ENCODE peak calls at places on chromosomes 11 and 22, in seven cellular contexts. One of them, this sample, is unnamed.
A peak's percentile ranks its signal among the peaks of the same experiment; 100 is the strongest.

GRCh38 chr11:75147191-75147874 is 3.6 kb upstream of the SLCO2B1 start:
- DNase-seq in CD8-positive, alpha-beta T cell: no peak
- DNase-seq in lower leg skin: peak; percentile 78
- DNase-seq in BE2C: peak; percentile 77
- DNase-seq in GM06990: no peak
- DNase-seq in heart left ventricle: no peak
- DNase-seq in esophagus squamous epithelium: no peak
- DNase-seq in this sample: no peak

GRCh38 chr11:32312865-32313403 is 122.4 kb downstream of the WT1 start:
- DNase-seq in CD8-positive, alpha-beta T cell: no peak
- DNase-seq in lower leg skin: no peak
- DNase-seq in BE2C: peak; percentile 46
- DNase-seq in GM06990: no peak
- DNase-seq in heart left ventricle: no peak
- DNase-seq in esophagus squamous epithelium: no peak
- DNase-seq in this sample: no peak

GRCh38 chr11:8533332-8533731 is 60.7 kb downstream of the STK33 start:
- DNase-seq in CD8-positive, alpha-beta T cell: no peak
- DNase-seq in lower leg skin: no peak
- DNase-seq in BE2C: no peak
- DNase-seq in GM06990: peak; percentile 48
- DNase-seq in heart left ventricle: no peak
- DNase-seq in esophagus squamous epithelium: no peak
- DNase-seq in this sample: no peak

GRCh38 chr11:93498099-93499040 is 44.8 kb downstream of the SMCO4 start:
- DNase-seq in CD8-positive, alpha-beta T cell: no peak
- DNase-seq in lower leg skin: no peak
- DNase-seq in BE2C: no peak
- DNase-seq in GM06990: no peak
- DNase-seq in heart left ventricle: no peak
- DNase-seq in esophagus squamous epithelium: no peak
- DNase-seq in this sample: peak; percentile 86

GRCh38 chr11:85647078-85647477 is 689 bp upstream of the TMEM126A start:
- DNase-seq in CD8-positive, alpha-beta T cell: no peak
- DNase-seq in lower leg skin: no peak
- DNase-seq in BE2C: no peak
- DNase-seq in GM06990: no peak
- DNase-seq in heart left ventricle: no peak
- DNase-seq in esophagus squamous epithelium: no peak
- DNase-seq in this sample: no peak

GRCh38 chr22:42994917-42995562 is 19.9 kb downstream of the PACSIN2 start:
- DNase-seq in CD8-positive, alpha-beta T cell: no peak
- DNase-seq in lower leg skin: no peak
- DNase-seq in BE2C: no peak
- DNase-seq in GM06990: peak; percentile 34
- DNase-seq in heart left ventricle: peak; percentile 40
- DNase-seq in esophagus squamous epithelium: no peak
- DNase-seq in this sample: no peak

GRCh38 chr22:30947821-30948454 is 20.6 kb downstream of the MORC2 start:
- DNase-seq in CD8-positive, alpha-beta T cell: no peak
- DNase-seq in lower leg skin: no peak
- DNase-seq in BE2C: no peak
- DNase-seq in GM06990: no peak
- DNase-seq in heart left ventricle: no peak
- DNase-seq in esophagus squamous epithelium: no peak
- DNase-seq in this sample: peak; percentile 13

GRCh38 chr22:37284807-37285355 is 2.6 kb downstream of the CYTH4 start:
- DNase-seq in CD8-positive, alpha-beta T cell: peak; percentile 84
- DNase-seq in lower leg skin: no peak
- DNase-seq in BE2C: no peak
- DNase-seq in GM06990: peak; percentile 82
- DNase-seq in heart left ventricle: peak; percentile 65
- DNase-seq in esophagus squamous epithelium: no peak
- DNase-seq in this sample: no peak

GRCh38 chr22:36149464-36149863 is 11.1 kb downstream of the APOL3 start:
- DNase-seq in CD8-positive, alpha-beta T cell: no peak
- DNase-seq in lower leg skin: peak; percentile 72
- DNase-seq in BE2C: no peak
- DNase-seq in GM06990: no peak
- DNase-seq in heart left ventricle: no peak
- DNase-seq in esophagus squamous epithelium: no peak
- DNase-seq in this sample: no peak

GRCh38 chr11:100730266-100730665 is 43.2 kb downstream of the ARHGAP42 start:
- DNase-seq in CD8-positive, alpha-beta T cell: no peak
- DNase-seq in lower leg skin: no peak
- DNase-seq in BE2C: no peak
- DNase-seq in GM06990: no peak
- DNase-seq in heart left ventricle: no peak
- DNase-seq in esophagus squamous epithelium: no peak
- DNase-seq in this sample: peak; percentile 52

GRCh38 chr22:29121124-29121523 is 48.3 kb downstream of the KREMEN1 start:
- DNase-seq in CD8-positive, alpha-beta T cell: no peak
- DNase-seq in lower leg skin: no peak
- DNase-seq in BE2C: no peak
- DNase-seq in GM06990: no peak
- DNase-seq in heart left ventricle: no peak
- DNase-seq in esophagus squamous epithelium: no peak
- DNase-seq in this sample: no peak

GRCh38 chr11:23991140-23991539 is 505.7 kb upstream of the LUZP2 start:
- DNase-seq in CD8-positive, alpha-beta T cell: no peak
- DNase-seq in lower leg skin: no peak
- DNase-seq in BE2C: no peak
- DNase-seq in GM06990: no peak
- DNase-seq in heart left ventricle: no peak
- DNase-seq in esophagus squamous epithelium: no peak
- DNase-seq in this sample: peak; percentile 70

GRCh38 chr11:2385156-2386151 is 8.3 kb downstream of the CD81 start:
- DNase-seq in CD8-positive, alpha-beta T cell: no peak
- DNase-seq in lower leg skin: no peak
- DNase-seq in BE2C: no peak
- DNase-seq in GM06990: peak; percentile 55
- DNase-seq in heart left ventricle: no peak
- DNase-seq in esophagus squamous epithelium: no peak
- DNase-seq in this sample: no peak

GRCh38 chr22:46518038-46518437 is 19.4 kb downstream of the CELSR1 start:
- DNase-seq in CD8-positive, alpha-beta T cell: no peak
- DNase-seq in lower leg skin: no peak
- DNase-seq in BE2C: no peak
- DNase-seq in GM06990: no peak
- DNase-seq in heart left ventricle: no peak
- DNase-seq in esophagus squamous epithelium: no peak
- DNase-seq in this sample: no peak

GRCh38 chr11:1640076-1640946 is 10.7 kb downstream of the KRTAP5-5 start:
- DNase-seq in CD8-positive, alpha-beta T cell: no peak
- DNase-seq in lower leg skin: no peak
- DNase-seq in BE2C: peak; percentile 41
- DNase-seq in GM06990: no peak
- DNase-seq in heart left ventricle: no peak
- DNase-seq in esophagus squamous epithelium: no peak
- DNase-seq in this sample: no peak

GRCh38 chr11:99988105-99988907 is 698.8 kb upstream of the ARHGAP42 start:
- DNase-seq in CD8-positive, alpha-beta T cell: no peak
- DNase-seq in lower leg skin: no peak
- DNase-seq in BE2C: no peak
- DNase-seq in GM06990: no peak
- DNase-seq in heart left ventricle: no peak
- DNase-seq in esophagus squamous epithelium: no peak
- DNase-seq in this sample: peak; percentile 87

GRCh38 chr11:113384551-113384950 is 3.0 kb upstream of the ANKK1 start:
- DNase-seq in CD8-positive, alpha-beta T cell: no peak
- DNase-seq in lower leg skin: peak; percentile 92
- DNase-seq in BE2C: no peak
- DNase-seq in GM06990: no peak
- DNase-seq in heart left ventricle: no peak
- DNase-seq in esophagus squamous epithelium: no peak
- DNase-seq in this sample: no peak

GRCh38 chr22:32920032-32920628 is 118.6 kb downstream of the TIMP3 start:
- DNase-seq in CD8-positive, alpha-beta T cell: no peak
- DNase-seq in lower leg skin: peak; percentile 90
- DNase-seq in BE2C: peak; percentile 47
- DNase-seq in GM06990: no peak
- DNase-seq in heart left ventricle: peak; percentile 47
- DNase-seq in esophagus squamous epithelium: no peak
- DNase-seq in this sample: no peak

GRCh38 chr11:29261831-29262230 is 755.0 kb downstream of the KCNA4 start:
- DNase-seq in CD8-positive, alpha-beta T cell: no peak
- DNase-seq in lower leg skin: no peak
- DNase-seq in BE2C: no peak
- DNase-seq in GM06990: no peak
- DNase-seq in heart left ventricle: no peak
- DNase-seq in esophagus squamous epithelium: no peak
- DNase-seq in this sample: no peak

GRCh38 chr11:31233425-31233824 is 136.1 kb downstream of the DCDC1 start:
- DNase-seq in CD8-positive, alpha-beta T cell: no peak
- DNase-seq in lower leg skin: no peak
- DNase-seq in BE2C: no peak
- DNase-seq in GM06990: no peak
- DNase-seq in heart left ventricle: no peak
- DNase-seq in esophagus squamous epithelium: no peak
- DNase-seq in this sample: no peak
- TF ChIP-seq CTCF in CD8-positive, alpha-beta T cell: no peak
- TF ChIP-seq CTCF in lower leg skin: no peak
- TF ChIP-seq CTCF in BE2C: no peak
- TF ChIP-seq CTCF in GM06990: peak; percentile 30
- TF ChIP-seq CTCF in heart left ventricle: no peak
- TF ChIP-seq CTCF in esophagus squamous epithelium: no peak
- TF ChIP-seq CTCF in this sample: peak; percentile 63

DNA sequence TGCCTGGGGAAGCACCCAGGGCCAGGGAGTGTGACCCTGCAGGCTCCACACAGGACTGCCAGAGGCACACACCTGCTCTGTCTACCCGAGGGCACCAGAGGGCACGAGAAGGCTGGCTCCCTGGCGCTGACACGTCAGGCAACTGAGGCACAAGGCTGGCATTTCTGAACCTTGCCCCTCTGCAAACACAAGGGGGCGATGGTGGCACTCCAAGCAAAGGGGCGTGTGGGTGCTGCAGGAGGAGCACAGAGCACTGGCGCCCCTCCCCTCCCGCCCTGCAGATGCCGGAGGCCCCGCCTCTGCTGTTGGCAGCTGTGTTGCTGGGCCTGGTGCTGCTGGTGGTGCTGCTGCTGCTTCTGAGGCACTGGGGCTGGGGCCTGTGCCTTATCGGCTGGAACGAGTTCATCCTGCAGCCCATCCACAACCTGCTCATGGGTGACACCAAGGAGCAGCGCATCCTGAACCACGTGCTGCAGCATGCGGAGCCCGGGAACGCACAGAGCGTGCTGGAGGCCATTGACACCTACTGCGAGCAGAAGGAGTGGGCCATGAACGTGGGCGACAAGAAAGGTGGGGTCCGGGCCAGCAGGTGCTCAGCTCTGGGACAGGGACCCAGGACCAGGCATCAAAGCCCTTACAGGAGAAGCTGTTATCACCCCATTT is 20.8 kb upstream of the TXNRD2 start:
- DNase-seq in CD8-positive, alpha-beta T cell: peak; percentile 61
- DNase-seq in lower leg skin: peak; percentile 93
- DNase-seq in BE2C: peak; percentile 98
- DNase-seq in GM06990: peak; percentile 64
- DNase-seq in heart left ventricle: peak; percentile 57
- DNase-seq in esophagus squamous epithelium: no peak
- DNase-seq in this sample: no peak
- H3K4me3 ChIP-seq in CD8-positive, alpha-beta T cell: no peak overlapping the region
- H3K4me3 ChIP-seq in lower leg skin: no peak overlapping the region
- H3K4me3 ChIP-seq in BE2C: no peak overlapping the region
- H3K4me3 ChIP-seq in GM06990: no peak overlapping the region
- H3K4me3 ChIP-seq in heart left ventricle: no peak overlapping the region
- H3K4me3 ChIP-seq in esophagus squamous epithelium: peak overlapping the region; percentile 42
- H3K4me3 ChIP-seq in this sample: no peak overlapping the region

DNA sequence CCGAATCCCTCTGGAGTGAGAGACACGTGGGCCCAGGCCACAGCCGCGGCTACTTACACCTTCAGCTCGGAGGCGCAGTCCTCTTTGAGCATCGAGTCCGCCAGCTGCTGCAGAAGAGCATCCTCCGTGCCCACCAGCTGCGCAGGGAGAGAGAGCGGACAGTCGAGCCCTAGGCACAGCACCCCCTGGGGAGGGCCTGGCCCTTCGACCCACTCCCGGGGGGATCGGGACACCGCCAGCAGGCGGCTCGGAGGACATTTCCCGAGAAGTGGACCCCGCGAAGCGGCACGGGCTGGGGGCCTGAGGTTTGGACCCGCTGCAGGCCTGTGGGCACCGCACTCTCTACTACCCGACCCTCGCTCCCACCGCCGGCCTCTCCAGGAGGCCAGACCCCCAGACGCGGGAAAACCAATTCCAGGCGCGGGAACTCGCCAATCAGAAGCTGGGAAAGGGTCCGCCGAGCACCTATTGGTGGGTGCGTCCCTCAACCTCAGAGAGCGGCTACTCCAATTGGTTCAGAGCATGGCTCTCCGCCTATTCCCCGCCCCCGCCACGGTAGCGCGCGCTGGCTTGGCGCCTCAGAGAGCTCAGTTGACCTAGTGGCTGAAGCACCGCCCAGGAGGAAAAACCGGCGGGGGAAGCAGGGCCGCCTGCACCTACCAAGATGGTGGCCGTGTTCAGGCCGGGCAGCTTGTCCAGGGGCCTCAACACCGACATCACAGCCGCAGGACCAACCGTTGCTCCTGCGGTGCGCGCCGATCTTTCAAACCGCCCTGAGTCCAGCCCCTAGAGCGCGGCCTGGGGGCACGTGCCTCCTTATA is at the start of gene CENPM:
- DNase-seq in CD8-positive, alpha-beta T cell: peak; percentile 84
- DNase-seq in lower leg skin: peak; percentile 97
- DNase-seq in BE2C: peak; percentile 98
- DNase-seq in GM06990: peak; percentile 98
- DNase-seq in heart left ventricle: peak; percentile 92
- DNase-seq in esophagus squamous epithelium: peak; percentile 75
- DNase-seq in this sample: peak; percentile 76
- TF ChIP-seq CTCF in CD8-positive, alpha-beta T cell: no peak
- TF ChIP-seq CTCF in lower leg skin: no peak
- TF ChIP-seq CTCF in BE2C: peak; percentile 24
- TF ChIP-seq CTCF in GM06990: peak; percentile 12
- TF ChIP-seq CTCF in heart left ventricle: no peak
- TF ChIP-seq CTCF in esophagus squamous epithelium: no peak
- TF ChIP-seq CTCF in this sample: peak; percentile 24

GRCh38 chr11:83537131-83537610 is 251.0 kb upstream of the CCDC90B start:
- DNase-seq in CD8-positive, alpha-beta T cell: no peak
- DNase-seq in lower leg skin: no peak
- DNase-seq in BE2C: no peak
- DNase-seq in GM06990: no peak
- DNase-seq in heart left ventricle: no peak
- DNase-seq in esophagus squamous epithelium: no peak
- DNase-seq in this sample: no peak

GRCh38 chr11:83538286-83538685 is 252.1 kb upstream of the CCDC90B start:
- DNase-seq in CD8-positive, alpha-beta T cell: no peak
- DNase-seq in lower leg skin: no peak
- DNase-seq in BE2C: no peak
- DNase-seq in GM06990: no peak
- DNase-seq in heart left ventricle: no peak
- DNase-seq in esophagus squamous epithelium: no peak
- DNase-seq in this sample: no peak

GRCh38 chr11:83544871-83545270 is 258.7 kb upstream of the CCDC90B start:
- DNase-seq in CD8-positive, alpha-beta T cell: no peak
- DNase-seq in lower leg skin: no peak
- DNase-seq in BE2C: no peak
- DNase-seq in GM06990: no peak
- DNase-seq in heart left ventricle: no peak
- DNase-seq in esophagus squamous epithelium: no peak
- DNase-seq in this sample: no peak

GRCh38 chr11:83543918-83544491 is 257.8 kb upstream of the CCDC90B start:
- DNase-seq in CD8-positive, alpha-beta T cell: no peak
- DNase-seq in lower leg skin: no peak
- DNase-seq in BE2C: no peak
- DNase-seq in GM06990: no peak
- DNase-seq in heart left ventricle: no peak
- DNase-seq in esophagus squamous epithelium: no peak
- DNase-seq in this sample: no peak

GRCh38 chr11:83540112-83540675 is 254.0 kb upstream of the CCDC90B start:
- DNase-seq in CD8-positive, alpha-beta T cell: no peak
- DNase-seq in lower leg skin: no peak
- DNase-seq in BE2C: no peak
- DNase-seq in GM06990: no peak
- DNase-seq in heart left ventricle: no peak
- DNase-seq in esophagus squamous epithelium: no peak
- DNase-seq in this sample: no peak
- H3K4me3 ChIP-seq in CD8-positive, alpha-beta T cell: no peak overlapping the region
- H3K4me3 ChIP-seq in lower leg skin: no peak overlapping the region
- H3K4me3 ChIP-seq in BE2C: no peak overlapping the region
- H3K4me3 ChIP-seq in GM06990: no peak overlapping the region
- H3K4me3 ChIP-seq in heart left ventricle: no peak overlapping the region
- H3K4me3 ChIP-seq in esophagus squamous epithelium: no peak overlapping the region
- H3K4me3 ChIP-seq in this sample: no peak overlapping the region

This sample was measured in retinal pigment epithelial cell.